ENCODE peak calls at places on chromosomes 11 and 22, in eight cellular contexts. D is sigmoid colon; T is transverse colon; E is CD8-positive, alpha-beta T cell; V is K562; H is GM23338; C is HCT116; P is upper lobe of right lung. I is an unnamed sample. For H3K36me3, the result is how much of the 10 kb centered on the place peaks cover.

GRCh38 chr11:69541501-69542313 is 60.2 kb downstream of the LINC01488 start:
- DNase-seq in D (peak), T (no peak), E (no peak), V (peak), H (no peak), C (no peak), P (peak), I (peak)

GRCh38 chr11:128205796-128206195 is 381.6 kb downstream of the ETS1 start:
- DNase-seq in D (no peak), T (no peak), E (no peak), V (no peak), H (no peak), C (no peak), P (no peak), I (no peak)

GRCh38 chr22:33112606-33113005 is 54.4 kb upstream of the SYN3 start:
- DNase-seq in D (no peak), T (no peak), E (no peak), V (no peak), H (no peak), C (no peak), P (no peak), I (no peak)

GRCh38 chr11:111137846-111138245 is 107.7 kb upstream of the POU2AF2 start:
- DNase-seq in D (no peak), T (no peak), E (no peak), V (no peak), H (no peak), C (no peak), P (no peak), I (no peak)

GRCh38 chr11:70049045-70049444 is 29.1 kb upstream of the ANO1 start:
- DNase-seq in D (no peak), T (no peak), E (no peak), V (no peak), H (no peak), C (no peak), P (no peak), I (no peak)

GRCh38 chr11:130097285-130097684 is 27.6 kb downstream of the APLP2 start:
- DNase-seq in D (no peak), T (no peak), E (no peak), V (no peak), H (no peak), C (no peak), P (no peak), I (no peak)

GRCh38 chr11:28715726-28716125 is 607.5 kb downstream of the METTL15 start:
- DNase-seq in D (no peak), T (no peak), E (no peak), V (no peak), H (peak), C (no peak), P (no peak), I (no peak)

GRCh38 chr11:60378359-60378758 is at the start of gene MS4A7:
- DNase-seq in D (peak), T (peak), E (no peak), V (no peak), H (no peak), C (no peak), P (peak), I (no peak)

GRCh38 chr11:1122356-1123002 is 35.3 kb upstream of the MUC5AC start:
- DNase-seq in D (peak), T (peak), E (no peak), V (no peak), H (no peak), C (no peak), P (no peak), I (peak)

GRCh38 chr11:71425409-71425808 is 22.8 kb downstream of the DHCR7 start:
- DNase-seq in D (no peak), T (no peak), E (no peak), V (no peak), H (peak), C (no peak), P (peak), I (no peak)

GRCh38 chr11:88068848-88069554 is 106.2 kb downstream of the RAB38 start:
- DNase-seq in D (no peak), T (no peak), E (no peak), V (no peak), H (no peak), C (no peak), P (no peak), I (no peak)

GRCh38 chr22:34296456-34296855 is 376.2 kb upstream of the LARGE1 start:
- DNase-seq in D (no peak), T (no peak), E (no peak), V (no peak), H (no peak), C (no peak), P (no peak), I (no peak)

GRCh38 chr11:69293819-69294505 is at the start of gene MYEOV:
- DNase-seq in D (no peak), T (peak), E (no peak), V (peak), H (peak), C (peak), P (peak), I (peak)

GRCh38 chr11:27213232-27213660 is 149.8 kb downstream of the CCDC34 start:
- DNase-seq in D (no peak), T (no peak), E (no peak), V (no peak), H (no peak), C (no peak), P (no peak), I (peak)

GRCh38 chr22:20509344-20510047 is 2.1 kb downstream of the MED15 start:
- DNase-seq in D (peak), T (peak), E (no peak), V (peak), H (peak), C (no peak), P (no peak), I (peak)

GRCh38 chr22:36433318-36434231 is 45.8 kb upstream of the MYH9 start:
- DNase-seq in D (no peak), T (peak), E (no peak), V (no peak), H (peak), C (no peak), P (peak), I (no peak)

GRCh38 chr11:3920148-3920852 is 64.8 kb downstream of the STIM1 start:
- DNase-seq in D (peak), T (peak), E (peak), V (peak), H (no peak), C (peak), P (no peak), I (peak)

GRCh38 chr11:72203163-72203562 is 11.2 kb downstream of the FOLR1 start:
- DNase-seq in D (no peak), T (no peak), E (no peak), V (no peak), H (no peak), C (no peak), P (no peak), I (no peak)

GRCh38 chr11:68505596-68505995 is 45.0 kb downstream of the PPP6R3 start:
- DNase-seq in D (no peak), T (no peak), E (no peak), V (no peak), H (no peak), C (no peak), P (no peak), I (no peak)

GRCh38 chr22:27842236-27842993 is 40.9 kb upstream of the MN1 start:
- DNase-seq in D (peak), T (no peak), E (no peak), V (no peak), H (no peak), C (no peak), P (no peak), I (no peak)

GRCh38 chr22:17695986-17696385 is 57.4 kb downstream of the BCL2L13 start:
- DNase-seq in D (no peak), T (no peak), E (no peak), V (no peak), H (no peak), C (no peak), P (no peak), I (no peak)

GRCh38 chr11:117226388-117227385 is 5.2 kb downstream of the PCSK7 start:
- DNase-seq in D (peak), T (peak), E (no peak), V (peak), H (peak), C (peak), P (no peak), I (no peak)

GRCh38 chr22:42720263-42721044 is at the start of gene A4GALT:
- DNase-seq in D (no peak), T (no peak), E (no peak), V (no peak), H (peak), C (no peak), P (no peak), I (no peak)

GRCh38 chr11:96008161-96008560 is 84.3 kb upstream of the MTMR2 start:
- DNase-seq in D (no peak), T (no peak), E (no peak), V (no peak), H (no peak), C (no peak), P (no peak), I (no peak)

GRCh38 chr11:79390477-79390876 is 50.4 kb downstream of the TENM4 start:
- DNase-seq in D (no peak), T (no peak), E (no peak), V (no peak), H (no peak), C (no peak), P (no peak), I (no peak)

GRCh38 chr11:76793391-76793811 is 10.2 kb downstream of the TSKU start:
- DNase-seq in D (peak), T (no peak), E (no peak), V (no peak), H (no peak), C (no peak), P (no peak), I (no peak)

GRCh38 chr11:17386331-17387084 is 2.0 kb downstream of the KCNJ11 start:
- DNase-seq in D (no peak), T (peak), E (no peak), V (peak), H (peak), C (peak), P (no peak), I (peak)

GRCh38 chr22:30541979-30542810 is 4.3 kb downstream of the SEC14L6 start:
- DNase-seq in D (no peak), T (no peak), E (no peak), V (peak), H (peak), C (no peak), P (peak), I (no peak)

GRCh38 chr22:31272522-31273446 is 19.5 kb downstream of the PIK3IP1 start:
- DNase-seq in D (peak), T (peak), E (no peak), V (peak), H (peak), C (peak), P (no peak), I (peak)

GRCh38 chr11:17933710-17934109 is 79.1 kb downstream of the SERGEF start:
- DNase-seq in D (no peak), T (no peak), E (no peak), V (no peak), H (peak), C (no peak), P (no peak), I (no peak)

GRCh38 chr11:38680746-38681145 is 2082.7 kb upstream of the RAG2 start:
- DNase-seq in D (no peak), T (no peak), E (no peak), V (no peak), H (no peak), C (no peak), P (no peak), I (no peak)

GRCh38 chr22:24427500-24428164 is at the start of gene ADORA2A:
- DNase-seq in D (no peak), T (peak), E (peak), V (no peak), H (peak), C (no peak), P (no peak), I (no peak)

GRCh38 chr11:108226036-108226435 is 3.2 kb downstream of the ATM start:
- DNase-seq in D (no peak), T (no peak), E (no peak), V (no peak), H (no peak), C (no peak), P (no peak), I (no peak)

GRCh38 chr22:23222033-23222840 is 41.9 kb downstream of the BCR start:
- DNase-seq in D (no peak), T (no peak), E (no peak), V (peak), H (no peak), C (no peak), P (no peak), I (no peak)
- H3K36me3 ChIP-seq in D (under half), T (under half), E (under half), V (under half), H (under half), C (under half), P (under half), I (under half)

DNA sequence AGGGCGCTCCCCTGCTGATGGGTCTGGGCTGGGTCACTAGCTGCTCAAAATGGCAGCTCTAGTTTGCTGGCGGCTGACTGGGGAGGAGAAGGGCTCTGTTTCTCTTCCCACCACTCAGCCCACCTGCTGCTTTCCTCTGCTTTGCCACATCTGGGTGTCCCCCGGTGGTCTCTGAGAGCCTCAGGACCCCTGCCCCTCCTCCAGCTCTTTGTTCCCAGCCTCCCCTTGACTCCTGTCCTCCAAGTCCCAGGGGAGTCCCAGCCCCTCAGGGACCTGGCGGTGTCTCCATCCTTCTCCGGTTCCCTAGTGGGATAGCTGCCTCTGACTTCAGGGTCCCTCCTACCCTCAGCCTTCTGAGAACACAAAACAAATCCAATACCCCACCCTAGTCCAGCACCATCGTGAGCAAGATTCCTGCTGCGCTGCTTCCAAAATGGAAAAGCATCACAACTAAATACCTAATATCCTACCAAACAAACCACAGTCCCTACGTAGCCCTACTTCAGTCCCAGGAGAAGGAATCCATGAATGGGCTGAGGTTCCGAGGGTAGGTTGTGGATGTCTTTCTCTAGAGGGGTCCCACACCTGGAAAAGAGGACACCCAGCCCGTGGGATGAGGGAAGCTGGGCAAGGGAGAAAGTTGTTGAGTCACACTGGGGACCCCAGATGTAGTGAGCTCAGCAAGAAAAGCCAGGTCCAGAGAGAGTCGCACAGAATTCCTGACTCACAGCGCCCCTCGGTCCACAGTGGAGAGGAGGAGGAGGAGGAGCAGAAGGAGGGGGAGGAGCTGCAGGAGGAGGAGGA is 45.0 kb upstream of the NNMT start:
- DNase-seq in D (peak), T (no peak), E (no peak), V (peak), H (peak), C (no peak), P (no peak), I (no peak)
- H3K36me3 ChIP-seq in D (half or more), T (under half), E (under half), V (under half), H (under half), C (under half), P (half or more), I (under half)

DNA sequence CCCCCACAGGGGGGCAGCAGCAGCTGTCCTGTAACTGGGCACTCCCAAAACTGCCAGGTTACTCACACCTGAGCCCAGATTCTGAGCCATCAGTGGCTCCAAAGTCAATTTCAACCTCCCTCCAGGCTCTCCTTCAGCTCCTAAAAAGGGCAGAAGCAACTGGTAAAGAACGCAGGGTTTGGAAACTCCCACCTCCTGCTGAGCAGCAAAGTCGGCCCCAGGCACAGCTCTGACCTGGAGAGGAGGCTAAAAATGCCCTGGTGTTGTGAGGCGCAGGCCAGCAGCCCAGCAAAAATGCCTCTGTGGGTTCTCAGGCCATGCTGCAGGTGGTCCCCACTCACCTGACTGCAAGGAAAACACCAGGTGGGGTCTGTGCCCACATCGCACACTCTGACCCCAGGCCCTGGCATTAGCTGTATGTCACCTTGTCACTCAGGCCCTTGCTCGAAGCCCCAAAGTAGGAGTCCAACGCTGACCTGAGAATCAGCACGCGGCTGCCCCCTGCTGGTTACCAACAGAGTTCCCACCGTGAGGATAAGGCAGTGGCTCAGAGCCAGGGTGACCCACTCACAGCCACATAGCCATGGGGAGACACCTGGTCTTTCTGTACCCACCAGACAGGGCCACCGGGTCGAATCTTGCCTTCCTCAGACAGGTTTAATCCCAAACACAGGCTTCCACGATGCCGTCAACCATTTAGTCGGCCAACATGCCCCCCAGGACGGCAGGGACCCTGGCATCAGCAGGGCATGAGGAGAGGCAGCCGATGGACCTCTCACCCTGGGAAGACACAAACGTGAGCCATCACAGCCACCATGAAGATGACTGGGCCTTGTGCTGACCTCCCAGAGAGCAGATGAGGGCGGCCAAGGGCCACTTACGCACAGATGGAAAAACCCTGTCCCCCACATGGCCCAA is 11.1 kb downstream of the POLR3H start:
- DNase-seq in D (peak), T (peak), E (peak), V (peak), H (peak), C (no peak), P (peak), I (peak)
- H3K36me3 ChIP-seq in D (under half), T (under half), E (under half), V (half or more), H (under half), C (half or more), P (under half), I (half or more)

DNA sequence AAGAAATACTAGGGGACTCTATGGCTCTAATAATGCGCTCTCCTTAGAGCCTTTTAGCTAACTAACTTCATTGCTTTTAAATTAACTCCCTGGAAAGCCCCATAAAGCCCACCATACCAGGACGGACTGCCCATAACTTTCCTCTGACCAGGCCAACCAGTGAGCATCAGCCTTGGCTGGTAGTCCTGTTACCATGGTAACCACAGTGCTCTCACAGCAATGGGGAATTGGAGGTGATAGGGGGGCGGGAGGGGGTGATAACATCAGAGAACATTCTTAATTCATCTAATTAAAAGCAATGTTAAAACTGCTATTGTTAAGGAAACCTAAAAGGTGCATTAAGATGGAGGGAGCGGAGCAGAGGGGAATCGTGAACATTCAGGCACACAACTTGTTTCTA is 27.2 kb upstream of the CHRM4 start:
- DNase-seq in D (no peak), T (no peak), E (no peak), V (no peak), H (peak), C (no peak), P (no peak), I (no peak)
- H3K36me3 ChIP-seq in D (half or more), T (half or more), E (under half), V (half or more), H (under half), C (under half), P (half or more), I (under half)

DNA sequence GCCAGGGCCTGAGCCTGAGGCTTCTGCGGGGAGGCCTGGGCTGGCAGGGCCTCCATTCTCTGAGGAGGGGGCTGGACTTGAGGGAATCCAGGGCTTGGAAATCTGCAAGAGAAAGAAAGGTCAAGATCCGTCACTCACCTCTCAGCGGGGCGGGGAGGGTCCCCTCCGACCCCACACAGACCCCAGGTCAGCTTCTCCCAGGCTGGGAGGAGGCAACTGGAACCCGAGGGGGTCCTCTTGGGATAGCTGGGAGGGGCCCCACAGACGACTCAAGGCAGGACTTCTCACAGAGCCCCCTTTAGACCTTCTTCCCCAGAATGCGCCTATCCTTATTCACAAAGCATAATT is 11.0 kb downstream of the TNKS1BP1 start:
- DNase-seq in D (no peak), T (no peak), E (no peak), V (no peak), H (no peak), C (no peak), P (peak), I (no peak)
- H3K36me3 ChIP-seq in D (half or more), T (under half), E (under half), V (half or more), H (under half), C (under half), P (half or more), I (half or more)

GRCh38 chr22:46536559-46537220 is 730 bp downstream of the CELSR1 start:
- DNase-seq in D (no peak), T (no peak), E (no peak), V (no peak), H (peak), C (no peak), P (no peak), I (no peak)

GRCh38 chr22:46533434-46533833 is 4.0 kb downstream of the CELSR1 start:
- DNase-seq in D (no peak), T (no peak), E (no peak), V (peak), H (peak), C (no peak), P (peak), I (no peak)

GRCh38 chr22:46535876-46536558 is 1.4 kb downstream of the CELSR1 start:
- DNase-seq in D (no peak), T (no peak), E (no peak), V (no peak), H (peak), C (no peak), P (no peak), I (no peak)

GRCh38 chr22:46534177-46534776 is 3.1 kb downstream of the CELSR1 start:
- DNase-seq in D (no peak), T (no peak), E (no peak), V (no peak), H (no peak), C (no peak), P (no peak), I (no peak)

GRCh38 chr22:46534901-46535630 is 2.4 kb downstream of the CELSR1 start:
- DNase-seq in D (no peak), T (no peak), E (no peak), V (no peak), H (no peak), C (no peak), P (no peak), I (no peak)
- H3K36me3 ChIP-seq in D (under half), T (under half), E (under half), V (under half), H (under half), C (under half), P (under half), I (under half)

I was measured in MG63.